ENCODE peak calls at places on chromosomes 5 and 9, in five cellular contexts. W is psoas muscle, A is body of pancreas, C is prostate gland, D is lower lobe of right lung. L is an unnamed sample.
A peak's percentile ranks its signal among the peaks of the same experiment; 100 is the strongest.

GRCh38 chr5:31890025-31890424 is 251.1 kb downstream of the PDZD2 start:
- DNase-seq in W (no peak), A (no peak), C (no peak), D (no peak), L (no peak)

GRCh38 chr9:135365013-135365768 is 114.4 kb upstream of the PPP1R26 start:
- DNase-seq in W (no peak), A (no peak), C (no peak), D (no peak), L (no peak)

GRCh38 chr9:69874301-69875060 is 53.9 kb downstream of the CFAP95 start:
- DNase-seq in W (no peak), A (no peak), C (no peak), D (no peak), L (no peak)

GRCh38 chr5:96896806-96897205 is 20.5 kb downstream of the ERAP2 start:
- DNase-seq in W (no peak), A (no peak), C (no peak), D (peak; percentile 61), L (no peak)

GRCh38 chr9:676780-677458 is 164.6 kb upstream of the DMRT1 start:
- DNase-seq in W (no peak), A (peak; percentile 27), C (no peak), D (no peak), L (no peak)

GRCh38 chr5:2207966-2208544 is 325.3 kb upstream of the IRX4 start:
- DNase-seq in W (no peak), A (peak; percentile 31), C (peak; percentile 40), D (no peak), L (no peak)

GRCh38 chr9:135137398-135137832 is 49.9 kb downstream of the OLFM1 start:
- DNase-seq in W (no peak), A (peak; percentile 32), C (no peak), D (no peak), L (no peak)

GRCh38 chr5:131810510-131811249 is 13.9 kb upstream of the FNIP1 start:
- DNase-seq in W (no peak), A (no peak), C (no peak), D (no peak), L (peak; percentile 21)

GRCh38 chr5:133147815-133148634 is 96.2 kb downstream of the HSPA4 start:
- DNase-seq in W (no peak), A (no peak), C (no peak), D (no peak), L (no peak)

GRCh38 chr5:135069895-135070657 is 36.0 kb upstream of the PITX1 start:
- DNase-seq in W (no peak), A (no peak), C (no peak), D (no peak), L (no peak)

GRCh38 chr5:176803943-176804498 is 6.3 kb upstream of the UNC5A start:
- DNase-seq in W (no peak), A (no peak), C (no peak), D (no peak), L (no peak)

GRCh38 chr5:115785395-115786009 is 31.0 kb downstream of the CDO1 start:
- DNase-seq in W (no peak), A (no peak), C (no peak), D (no peak), L (no peak)

GRCh38 chr9:37626708-37627293 is 24.0 kb upstream of the FRMPD1 start:
- DNase-seq in W (no peak), A (no peak), C (no peak), D (no peak), L (no peak)

GRCh38 chr9:117491491-117491890 is 76.6 kb upstream of the ASTN2 start:
- DNase-seq in W (no peak), A (peak; percentile 77), C (peak; percentile 50), D (no peak), L (no peak)

GRCh38 chr9:105173306-105173705 is 71.1 kb upstream of the SLC44A1 start:
- DNase-seq in W (no peak), A (no peak), C (no peak), D (no peak), L (no peak)

GRCh38 chr5:143738415-143739401 is 73.3 kb upstream of the HMHB1 start:
- DNase-seq in W (no peak), A (no peak), C (no peak), D (no peak), L (no peak)

GRCh38 chr9:133130721-133131244 is 9.7 kb upstream of the RALGDS start:
- DNase-seq in W (no peak), A (no peak), C (no peak), D (no peak), L (peak; percentile 46)

GRCh38 chr9:94982211-94982610 is 255.7 kb downstream of the AOPEP start:
- DNase-seq in W (no peak), A (no peak), C (no peak), D (no peak), L (no peak)

GRCh38 chr9:109781541-109782197 is 1.7 kb downstream of the PALM2AKAP2 start:
- DNase-seq in W (no peak), A (no peak), C (no peak), D (no peak), L (no peak)

GRCh38 chr9:89603629-89604462 is 966 bp upstream of the GADD45G start:
- DNase-seq in W (peak; percentile 62), A (peak; percentile 86), C (peak; percentile 69), D (peak; percentile 84), L (peak; percentile 25)

GRCh38 chr9:30574355-30575151 is 1809.9 kb upstream of the ACO1 start:
- DNase-seq in W (no peak), A (no peak), C (no peak), D (peak; percentile 30), L (no peak)

GRCh38 chr9:133368249-133368881 is 7.5 kb downstream of the SURF4 start:
- DNase-seq in W (no peak), A (peak; percentile 71), C (no peak), D (no peak), L (no peak)

GRCh38 chr5:151947924-151948323 is 23.3 kb upstream of the GLRA1 start:
- DNase-seq in W (no peak), A (no peak), C (no peak), D (no peak), L (no peak)

GRCh38 chr5:136034492-136034891 is 5.7 kb downstream of the TGFBI start:
- DNase-seq in W (no peak), A (no peak), C (no peak), D (no peak), L (no peak)

GRCh38 chr5:179549973-179550510 is 312 bp upstream of the RUFY1 start:
- DNase-seq in W (no peak), A (no peak), C (no peak), D (peak; percentile 80), L (no peak)

GRCh38 chr9:115845648-115846312 is 307.8 kb upstream of the PAPPA start:
- DNase-seq in W (no peak), A (peak; percentile 2), C (no peak), D (no peak), L (no peak)

GRCh38 chr5:142894749-142895148 is 124.6 kb downstream of the ARHGAP26 start:
- DNase-seq in W (no peak), A (no peak), C (no peak), D (no peak), L (no peak)

GRCh38 chr9:36132081-36132480 is 4.5 kb upstream of the GLIPR2 start:
- DNase-seq in W (no peak), A (no peak), C (no peak), D (no peak), L (no peak)

GRCh38 chr9:15999422-16000339 is 446.8 kb downstream of the CCDC171 start:
- DNase-seq in W (no peak), A (peak; percentile 6), C (no peak), D (no peak), L (no peak)

GRCh38 chr5:15819617-15820016 is 319.6 kb downstream of the FBXL7 start:
- DNase-seq in W (no peak), A (no peak), C (no peak), D (no peak), L (no peak)

GRCh38 chr5:57692582-57693487 is 210.2 kb upstream of the ACTBL2 start:
- DNase-seq in W (peak; percentile 74), A (peak; percentile 78), C (no peak), D (peak; percentile 45), L (no peak)

GRCh38 chr9:119689879-119690278 is 320.6 kb upstream of the BRINP1 start:
- DNase-seq in W (no peak), A (no peak), C (no peak), D (no peak), L (no peak)

GRCh38 chr9:117782931-117783788 is 79.0 kb downstream of the TLR4 start:
- DNase-seq in W (peak; percentile 65), A (peak; percentile 67), C (peak; percentile 67), D (peak; percentile 63), L (peak; percentile 42)

GRCh38 chr9:93576296-93577044 is at the start of gene PHF2:
- DNase-seq in W (peak; percentile 51), A (no peak), C (no peak), D (peak; percentile 64), L (peak; percentile 50)

GRCh38 chr9:93577045-93577939 is 908 bp downstream of the PHF2 start:
- DNase-seq in W (peak; percentile 67), A (no peak), C (peak; percentile 62), D (peak; percentile 64), L (peak; percentile 34)

GRCh38 chr9:93578844-93579243 is 2.5 kb downstream of the PHF2 start:
- DNase-seq in W (no peak), A (no peak), C (no peak), D (no peak), L (no peak)

GRCh38 chr9:93579711-93580516 is 3.5 kb downstream of the PHF2 start:
- DNase-seq in W (no peak), A (no peak), C (no peak), D (peak; percentile 40), L (no peak)

DNA sequence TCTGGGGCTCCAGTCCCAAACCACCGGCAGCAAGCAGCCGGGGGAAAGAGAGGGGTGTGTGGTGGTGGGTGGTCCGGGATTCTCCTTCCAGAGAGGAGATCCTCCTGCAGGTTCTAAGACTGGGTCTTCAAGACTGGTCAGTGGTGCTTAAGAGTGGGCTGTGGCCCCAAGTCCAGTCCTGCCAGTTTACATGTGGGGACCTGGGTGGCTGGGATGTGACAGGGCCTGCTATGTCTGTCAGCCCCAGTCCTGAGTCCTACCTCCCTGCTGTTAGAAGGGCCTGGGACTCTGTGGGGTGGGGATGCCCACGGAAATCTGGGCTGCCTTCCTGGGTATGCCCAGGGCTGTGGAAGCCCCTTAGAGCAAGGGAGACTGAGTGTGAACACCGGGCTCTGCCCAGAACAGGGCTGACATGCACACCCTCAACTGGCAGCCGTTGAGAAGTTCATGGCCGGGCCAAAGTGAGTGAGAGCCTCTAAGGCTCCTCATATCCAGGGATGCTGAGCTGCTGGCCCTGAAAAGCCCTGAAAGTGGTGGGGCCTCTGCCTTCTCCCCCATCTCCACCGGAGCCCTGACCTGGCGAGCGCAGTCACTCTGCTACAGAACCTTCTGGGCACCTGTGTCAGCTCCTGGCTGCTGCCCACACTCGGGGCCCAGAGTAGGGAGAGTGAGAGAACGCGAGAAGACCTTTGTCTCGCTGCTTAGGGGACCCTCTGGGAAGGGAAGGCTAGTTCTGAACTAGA is 1.7 kb downstream of the PHF2 start:
- DNase-seq in W (no peak), A (no peak), C (no peak), D (no peak), L (no peak)
- H3K9me3 ChIP-seq in W (no peaks in the 10 kb centered on the region), A (no peaks in the 10 kb centered on the region), C (no peaks in the 10 kb centered on the region), D (no peaks in the 10 kb centered on the region), L (no peaks in the 10 kb centered on the region)

GRCh38 chr5:335740-336038 is 14.2 kb downstream of the AHRR start:
- DNase-seq in W (no peak), A (no peak), C (no peak), D (no peak), L (no peak)
- H3K4me1 ChIP-seq in W (no peaks in the 10 kb centered on the region), A (no peaks in the 10 kb centered on the region), C (no peaks in the 10 kb centered on the region), D (no peaks in the 10 kb centered on the region), L (no peaks in the 10 kb centered on the region)

GRCh38 chr5:72871358-72872024 is 55.0 kb downstream of the TNPO1 start:
- DNase-seq in W (no peak), A (no peak), C (no peak), D (no peak), L (no peak)
- H3K27ac ChIP-seq in W (peak overlapping the region; percentile 65), A (no peak overlapping the region), C (no peak overlapping the region), D (no peak overlapping the region), L (no peak overlapping the region)

GRCh38 chr5:56620903-56621680 is 194.3 kb upstream of the MAP3K1 start:
- DNase-seq in W (no peak), A (no peak), C (no peak), D (no peak), L (no peak)
- H3K9me3 ChIP-seq in W (peaks cover 4% of the 10 kb centered on the region), A (no peaks in the 10 kb centered on the region), C (no peaks in the 10 kb centered on the region), D (peaks cover 16% of the 10 kb centered on the region), L (peaks cover 20% of the 10 kb centered on the region)

L was measured in naive thymus-derived CD4-positive, alpha-beta T cell.